ENCODE peak calls at places on chromosomes 5 and 9, in nine cellular contexts. One of them, this sample, is unnamed.
A peak's percentile ranks its signal among the peaks of the same experiment; 100 is the strongest.

GRCh38 chr5:62692946-62693713 is 114.5 kb downstream of the LRRC70 start:
- DNase-seq in lung: no peak
- DNase-seq in RWPE1: no peak
- DNase-seq in AG04450: no peak
- DNase-seq in dorsolateral prefrontal cortex: no peak
- DNase-seq in prostate gland: no peak
- DNase-seq in D721Med: no peak
- DNase-seq in fibroblast of lung: no peak
- DNase-seq in brain microvascular endothelial cell: no peak
- DNase-seq in this sample: no peak

GRCh38 chr5:54889826-54890225 is 95.6 kb downstream of the ESM1 start:
- DNase-seq in lung: no peak
- DNase-seq in RWPE1: peak; percentile 85
- DNase-seq in AG04450: no peak
- DNase-seq in dorsolateral prefrontal cortex: no peak
- DNase-seq in prostate gland: no peak
- DNase-seq in D721Med: no peak
- DNase-seq in fibroblast of lung: peak; percentile 92
- DNase-seq in brain microvascular endothelial cell: peak; percentile 35
- DNase-seq in this sample: peak; percentile 71

GRCh38 chr5:79795764-79796398 is 106.2 kb downstream of the CMYA5 start:
- DNase-seq in lung: no peak
- DNase-seq in RWPE1: no peak
- DNase-seq in AG04450: no peak
- DNase-seq in dorsolateral prefrontal cortex: no peak
- DNase-seq in prostate gland: no peak
- DNase-seq in D721Med: no peak
- DNase-seq in fibroblast of lung: peak; percentile 49
- DNase-seq in brain microvascular endothelial cell: peak; percentile 16
- DNase-seq in this sample: no peak

GRCh38 chr5:42626462-42626861 is 130.2 kb upstream of the CCDC152 start:
- DNase-seq in lung: no peak
- DNase-seq in RWPE1: no peak
- DNase-seq in AG04450: no peak
- DNase-seq in dorsolateral prefrontal cortex: no peak
- DNase-seq in prostate gland: no peak
- DNase-seq in D721Med: no peak
- DNase-seq in fibroblast of lung: no peak
- DNase-seq in brain microvascular endothelial cell: no peak
- DNase-seq in this sample: no peak

GRCh38 chr9:3954228-3954949 is 345.5 kb downstream of the GLIS3 start:
- DNase-seq in lung: no peak
- DNase-seq in RWPE1: no peak
- DNase-seq in AG04450: no peak
- DNase-seq in dorsolateral prefrontal cortex: no peak
- DNase-seq in prostate gland: no peak
- DNase-seq in D721Med: no peak
- DNase-seq in fibroblast of lung: no peak
- DNase-seq in brain microvascular endothelial cell: no peak
- DNase-seq in this sample: no peak

GRCh38 chr5:88377705-88378656 is 109.3 kb upstream of the TMEM161B start:
- DNase-seq in lung: no peak
- DNase-seq in RWPE1: no peak
- DNase-seq in AG04450: no peak
- DNase-seq in dorsolateral prefrontal cortex: no peak
- DNase-seq in prostate gland: no peak
- DNase-seq in D721Med: no peak
- DNase-seq in fibroblast of lung: peak; percentile 38
- DNase-seq in brain microvascular endothelial cell: no peak
- DNase-seq in this sample: no peak

GRCh38 chr5:125870271-125870670 is 552.9 kb upstream of the GRAMD2B start:
- DNase-seq in lung: no peak
- DNase-seq in RWPE1: no peak
- DNase-seq in AG04450: no peak
- DNase-seq in dorsolateral prefrontal cortex: no peak
- DNase-seq in prostate gland: no peak
- DNase-seq in D721Med: peak; percentile 9
- DNase-seq in fibroblast of lung: peak; percentile 58
- DNase-seq in brain microvascular endothelial cell: no peak
- DNase-seq in this sample: no peak

GRCh38 chr5:138230981-138231589 is 18.0 kb upstream of the CDC23 start:
- DNase-seq in lung: no peak
- DNase-seq in RWPE1: peak; percentile 37
- DNase-seq in AG04450: no peak
- DNase-seq in dorsolateral prefrontal cortex: no peak
- DNase-seq in prostate gland: no peak
- DNase-seq in D721Med: no peak
- DNase-seq in fibroblast of lung: peak; percentile 76
- DNase-seq in brain microvascular endothelial cell: peak; percentile 11
- DNase-seq in this sample: peak; percentile 12

GRCh38 chr5:6715271-6715670 is 2.0 kb downstream of the TENT4A start:
- DNase-seq in lung: peak; percentile 13
- DNase-seq in RWPE1: no peak
- DNase-seq in AG04450: no peak
- DNase-seq in dorsolateral prefrontal cortex: no peak
- DNase-seq in prostate gland: no peak
- DNase-seq in D721Med: no peak
- DNase-seq in fibroblast of lung: no peak
- DNase-seq in brain microvascular endothelial cell: no peak
- DNase-seq in this sample: no peak

GRCh38 chr5:132253452-132254320 is 3.8 kb upstream of the PDLIM4 start:
- DNase-seq in lung: no peak
- DNase-seq in RWPE1: no peak
- DNase-seq in AG04450: no peak
- DNase-seq in dorsolateral prefrontal cortex: no peak
- DNase-seq in prostate gland: no peak
- DNase-seq in D721Med: no peak
- DNase-seq in fibroblast of lung: no peak
- DNase-seq in brain microvascular endothelial cell: no peak
- DNase-seq in this sample: no peak

GRCh38 chr9:124792257-124792975 is 15.5 kb downstream of the OLFML2A start:
- DNase-seq in lung: no peak
- DNase-seq in RWPE1: no peak
- DNase-seq in AG04450: no peak
- DNase-seq in dorsolateral prefrontal cortex: no peak
- DNase-seq in prostate gland: no peak
- DNase-seq in D721Med: no peak
- DNase-seq in fibroblast of lung: no peak
- DNase-seq in brain microvascular endothelial cell: no peak
- DNase-seq in this sample: no peak
- TF ChIP-seq CTCF in lung: no peak
- TF ChIP-seq CTCF in RWPE1: no peak
- TF ChIP-seq CTCF in AG04450: no peak
- TF ChIP-seq CTCF in dorsolateral prefrontal cortex: no peak
- TF ChIP-seq CTCF in prostate gland: no peak
- TF ChIP-seq CTCF in D721Med: no peak
- TF ChIP-seq CTCF in fibroblast of lung: no peak
- TF ChIP-seq CTCF in brain microvascular endothelial cell: peak; percentile 14
- TF ChIP-seq CTCF in this sample: peak; percentile 11

DNA sequence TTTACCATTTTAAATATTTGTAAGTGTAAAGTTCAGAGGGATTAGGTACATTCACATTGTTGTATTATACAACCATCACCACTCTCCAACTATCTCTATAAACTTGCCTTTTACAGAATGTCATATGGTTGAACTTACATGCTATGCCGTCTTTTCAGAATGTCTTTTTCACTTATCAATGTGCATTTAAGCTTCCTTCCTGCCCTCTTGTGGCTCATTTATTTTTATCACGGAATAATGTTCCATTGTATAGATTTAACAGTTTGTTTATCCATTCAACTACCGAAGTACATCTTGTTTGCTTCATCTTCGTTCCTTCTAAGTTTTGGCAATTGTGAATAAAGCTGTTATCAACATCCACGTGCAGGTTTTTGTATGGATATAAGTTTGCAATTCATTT is 133.3 kb upstream of the C6 start:
- DNase-seq in lung: no peak
- DNase-seq in RWPE1: no peak
- DNase-seq in AG04450: no peak
- DNase-seq in dorsolateral prefrontal cortex: no peak
- DNase-seq in prostate gland: no peak
- DNase-seq in D721Med: no peak
- DNase-seq in fibroblast of lung: peak; percentile 3
- DNase-seq in brain microvascular endothelial cell: no peak
- DNase-seq in this sample: no peak
- TF ChIP-seq CTCF in lung: no peak
- TF ChIP-seq CTCF in RWPE1: no peak
- TF ChIP-seq CTCF in AG04450: peak; percentile 34
- TF ChIP-seq CTCF in dorsolateral prefrontal cortex: peak; percentile 39
- TF ChIP-seq CTCF in prostate gland: no peak
- TF ChIP-seq CTCF in D721Med: no peak
- TF ChIP-seq CTCF in fibroblast of lung: peak; percentile 39
- TF ChIP-seq CTCF in brain microvascular endothelial cell: no peak
- TF ChIP-seq CTCF in this sample: peak; percentile 57

GRCh38 chr5:51382759-51383493 is at the start of gene ISL1:
- DNase-seq in lung: peak; percentile 35
- DNase-seq in RWPE1: peak; percentile 97
- DNase-seq in AG04450: no peak
- DNase-seq in dorsolateral prefrontal cortex: no peak
- DNase-seq in prostate gland: peak; percentile 29
- DNase-seq in D721Med: peak; percentile 66
- DNase-seq in fibroblast of lung: peak; percentile 69
- DNase-seq in brain microvascular endothelial cell: peak; percentile 28
- DNase-seq in this sample: peak; percentile 94
- TF ChIP-seq CTCF in lung: no peak
- TF ChIP-seq CTCF in RWPE1: no peak
- TF ChIP-seq CTCF in AG04450: no peak
- TF ChIP-seq CTCF in dorsolateral prefrontal cortex: no peak
- TF ChIP-seq CTCF in prostate gland: peak; percentile 9
- TF ChIP-seq CTCF in D721Med: no peak
- TF ChIP-seq CTCF in fibroblast of lung: no peak
- TF ChIP-seq CTCF in brain microvascular endothelial cell: no peak
- TF ChIP-seq CTCF in this sample: no peak

GRCh38 chr9:36855443-36856315 is 178.4 kb downstream of the PAX5 start:
- DNase-seq in lung: no peak
- DNase-seq in RWPE1: no peak
- DNase-seq in AG04450: no peak
- DNase-seq in dorsolateral prefrontal cortex: no peak
- DNase-seq in prostate gland: no peak
- DNase-seq in D721Med: no peak
- DNase-seq in fibroblast of lung: no peak
- DNase-seq in brain microvascular endothelial cell: no peak
- DNase-seq in this sample: no peak
- TF ChIP-seq CTCF in lung: no peak
- TF ChIP-seq CTCF in RWPE1: no peak
- TF ChIP-seq CTCF in AG04450: peak; percentile 25
- TF ChIP-seq CTCF in dorsolateral prefrontal cortex: no peak
- TF ChIP-seq CTCF in prostate gland: no peak
- TF ChIP-seq CTCF in D721Med: no peak
- TF ChIP-seq CTCF in fibroblast of lung: no peak
- TF ChIP-seq CTCF in brain microvascular endothelial cell: peak; percentile 41
- TF ChIP-seq CTCF in this sample: peak; percentile 44

DNA sequence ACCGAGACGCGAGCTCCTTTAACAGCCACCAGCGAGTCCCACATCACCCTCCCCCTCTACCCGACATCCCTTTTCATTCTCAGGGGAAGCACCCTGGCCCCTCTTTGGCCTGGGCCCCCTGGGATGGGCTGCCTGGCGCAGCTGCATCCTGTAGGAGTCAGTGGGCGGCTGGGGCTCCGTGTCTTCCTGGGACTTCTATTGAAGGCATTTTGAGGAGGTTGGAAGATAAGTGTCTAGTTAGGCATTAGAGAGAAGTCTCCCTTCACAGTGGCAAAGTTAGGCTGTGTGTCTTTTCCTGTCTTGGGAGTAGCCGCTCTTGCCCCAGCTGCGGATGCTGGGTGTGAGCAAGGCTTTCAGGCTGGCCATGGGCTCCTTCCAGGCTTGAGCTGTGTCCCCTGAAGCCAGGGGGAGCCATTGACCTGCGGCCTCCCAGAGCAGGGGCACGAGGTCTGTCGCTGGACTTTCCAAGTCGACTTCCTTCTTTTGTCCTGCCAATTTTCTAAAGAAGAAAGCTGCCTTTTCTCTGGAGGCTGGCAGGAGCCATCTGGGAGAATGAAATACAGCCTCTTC is 18.6 kb upstream of the NKD2 start:
- DNase-seq in lung: peak; percentile 42
- DNase-seq in RWPE1: no peak
- DNase-seq in AG04450: no peak
- DNase-seq in dorsolateral prefrontal cortex: peak; percentile 48
- DNase-seq in prostate gland: no peak
- DNase-seq in D721Med: no peak
- DNase-seq in fibroblast of lung: no peak
- DNase-seq in brain microvascular endothelial cell: no peak
- DNase-seq in this sample: no peak
- TF ChIP-seq CTCF in lung: peak; percentile 35
- TF ChIP-seq CTCF in RWPE1: no peak
- TF ChIP-seq CTCF in AG04450: no peak
- TF ChIP-seq CTCF in dorsolateral prefrontal cortex: peak; percentile 66
- TF ChIP-seq CTCF in prostate gland: peak; percentile 40
- TF ChIP-seq CTCF in D721Med: no peak
- TF ChIP-seq CTCF in fibroblast of lung: no peak
- TF ChIP-seq CTCF in brain microvascular endothelial cell: no peak
- TF ChIP-seq CTCF in this sample: no peak